ENCODE peak calls at places on chromosomes 5 and 9, in five cellular contexts. J is aorta, E is cardiac muscle cell, D is uterus, P is H1. L is an unnamed sample.

GRCh38 chr9:79862921-79863890 is 291.4 kb downstream of the TLE4 start:
- DNase-seq in J (no peak), E (no peak), D (no peak), P (no peak), L (no peak)

GRCh38 chr5:143775258-143775657 is 36.7 kb upstream of the HMHB1 start:
- DNase-seq in J (no peak), E (no peak), D (no peak), P (no peak), L (no peak)

GRCh38 chr5:100840364-100840763 is 62.7 kb downstream of the ST8SIA4 start:
- DNase-seq in J (no peak), E (peak; percentile 70), D (no peak), P (no peak), L (no peak)

GRCh38 chr5:32422697-32423096 is 21.8 kb downstream of the ZFR start:
- DNase-seq in J (no peak), E (no peak), D (no peak), P (no peak), L (no peak)

GRCh38 chr9:89795555-89796195 is 190.9 kb downstream of the GADD45G start:
- DNase-seq in J (no peak), E (no peak), D (no peak), P (no peak), L (no peak)

GRCh38 chr5:60148356-60148755 is 254.8 kb upstream of the PDE4D start:
- DNase-seq in J (no peak), E (peak; percentile 7), D (no peak), P (no peak), L (no peak)

GRCh38 chr5:134892926-134893325 is 12.0 kb upstream of the PCBD2 start:
- DNase-seq in J (no peak), E (no peak), D (no peak), P (no peak), L (no peak)

GRCh38 chr5:65394078-65394477 is 87.6 kb downstream of the ADAMTS6 start:
- DNase-seq in J (peak; percentile 77), E (peak; percentile 97), D (peak; percentile 39), P (no peak), L (peak; percentile 2)

GRCh38 chr5:180811012-180811622 is 8.5 kb upstream of the MGAT1 start:
- DNase-seq in J (no peak), E (no peak), D (no peak), P (no peak), L (no peak)

GRCh38 chr5:94467560-94468504 is 150.6 kb downstream of the KIAA0825 start:
- DNase-seq in J (no peak), E (no peak), D (no peak), P (no peak), L (no peak)

GRCh38 chr9:88808019-88808656 is 183.1 kb upstream of the S1PR3 start:
- DNase-seq in J (no peak), E (peak; percentile 55), D (no peak), P (no peak), L (no peak)

GRCh38 chr5:67058998-67059746 is 137.4 kb downstream of the CD180 start:
- DNase-seq in J (no peak), E (no peak), D (no peak), P (peak; percentile 55), L (no peak)

GRCh38 chr5:42566658-42567313 is 143.5 kb downstream of the GHR start:
- DNase-seq in J (no peak), E (peak; percentile 55), D (no peak), P (no peak), L (no peak)

GRCh38 chr5:16540421-16540820 is 74.8 kb upstream of the ZNF622 start:
- DNase-seq in J (no peak), E (peak; percentile 15), D (no peak), P (no peak), L (no peak)

GRCh38 chr5:115770466-115770865 is 46.0 kb downstream of the CDO1 start:
- DNase-seq in J (no peak), E (no peak), D (no peak), P (peak; percentile 71), L (no peak)

GRCh38 chr9:26856413-26857032 is 36.1 kb downstream of the CAAP1 start:
- DNase-seq in J (no peak), E (peak; percentile 68), D (no peak), P (no peak), L (peak; percentile 29)

GRCh38 chr9:120475341-120475740 is 104.6 kb downstream of the CDK5RAP2 start:
- DNase-seq in J (peak; percentile 72), E (peak; percentile 93), D (no peak), P (no peak), L (no peak)

GRCh38 chr9:120481248-120481647 is 98.7 kb downstream of the CDK5RAP2 start:
- DNase-seq in J (no peak), E (no peak), D (no peak), P (no peak), L (no peak)

GRCh38 chr9:120480707-120481106 is 99.3 kb downstream of the CDK5RAP2 start:
- DNase-seq in J (no peak), E (no peak), D (no peak), P (no peak), L (no peak)

GRCh38 chr9:120477534-120478001 is 102.4 kb downstream of the CDK5RAP2 start:
- DNase-seq in J (peak; percentile 64), E (peak; percentile 96), D (peak; percentile 54), P (peak; percentile 85), L (peak; percentile 43)

DNA sequence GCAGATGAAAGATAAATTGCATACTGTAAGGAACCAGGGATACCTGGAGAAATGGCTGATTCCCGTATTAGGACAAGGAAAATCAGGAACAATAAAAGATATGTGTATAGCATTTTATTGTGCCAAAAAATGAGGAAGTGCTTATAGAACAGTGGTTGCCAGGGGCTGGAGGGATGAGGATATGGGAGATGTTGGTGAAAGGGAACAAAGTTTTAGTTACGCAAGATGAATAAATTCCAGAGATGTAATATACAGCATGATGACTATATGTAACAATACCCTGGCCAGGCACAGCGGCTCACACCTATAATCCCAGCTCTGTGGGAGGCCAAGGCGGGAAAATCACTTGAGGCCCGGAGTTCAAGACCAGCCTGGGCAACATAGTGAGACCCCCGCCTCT is 101.8 kb downstream of the CDK5RAP2 start:
- DNase-seq in J (no peak), E (peak; percentile 85), D (no peak), P (no peak), L (no peak)
- H3K4me1 ChIP-seq in J (no peaks in the 10 kb centered on the region), E (no peaks in the 10 kb centered on the region), D (no peaks in the 10 kb centered on the region), P (no peaks in the 10 kb centered on the region), L (no peaks in the 10 kb centered on the region)

GRCh38 chr5:127010362-127010761 is 20.0 kb downstream of the MARCHF3 start:
- DNase-seq in J (no peak), E (no peak), D (no peak), P (no peak), L (no peak)

GRCh38 chr5:127012933-127013332 is 17.4 kb downstream of the MARCHF3 start:
- DNase-seq in J (no peak), E (peak; percentile 71), D (no peak), P (no peak), L (no peak)

GRCh38 chr5:127011961-127012644 is 18.3 kb downstream of the MARCHF3 start:
- DNase-seq in J (no peak), E (no peak), D (no peak), P (no peak), L (no peak)

GRCh38 chr5:127009784-127010183 is 20.6 kb downstream of the MARCHF3 start:
- DNase-seq in J (no peak), E (no peak), D (no peak), P (no peak), L (no peak)

DNA sequence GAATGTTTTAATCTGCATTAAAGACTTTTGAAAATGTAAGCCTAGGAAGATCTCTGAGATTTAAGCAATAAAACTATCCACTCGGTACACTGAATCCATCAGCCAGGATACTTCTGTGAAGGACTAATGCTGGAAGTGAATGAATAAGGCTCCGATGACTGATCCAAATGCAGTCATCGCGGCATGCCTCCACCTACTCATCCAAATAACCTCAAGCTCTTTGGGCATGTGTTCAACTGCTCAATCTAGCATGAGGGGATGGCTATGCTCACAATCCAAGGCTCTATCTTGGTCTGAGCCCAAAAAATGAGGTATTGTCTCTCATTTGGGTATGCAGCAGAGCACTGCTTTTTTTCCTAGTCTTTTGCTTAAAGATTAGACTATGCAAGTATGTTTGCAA is 19.2 kb downstream of the MARCHF3 start:
- DNase-seq in J (no peak), E (peak; percentile 73), D (no peak), P (no peak), L (no peak)
- H3K4me1 ChIP-seq in J (no peaks in the 10 kb centered on the region), E (peaks cover 6% of the 10 kb centered on the region), D (no peaks in the 10 kb centered on the region), P (no peaks in the 10 kb centered on the region), L (no peaks in the 10 kb centered on the region)

DNA sequence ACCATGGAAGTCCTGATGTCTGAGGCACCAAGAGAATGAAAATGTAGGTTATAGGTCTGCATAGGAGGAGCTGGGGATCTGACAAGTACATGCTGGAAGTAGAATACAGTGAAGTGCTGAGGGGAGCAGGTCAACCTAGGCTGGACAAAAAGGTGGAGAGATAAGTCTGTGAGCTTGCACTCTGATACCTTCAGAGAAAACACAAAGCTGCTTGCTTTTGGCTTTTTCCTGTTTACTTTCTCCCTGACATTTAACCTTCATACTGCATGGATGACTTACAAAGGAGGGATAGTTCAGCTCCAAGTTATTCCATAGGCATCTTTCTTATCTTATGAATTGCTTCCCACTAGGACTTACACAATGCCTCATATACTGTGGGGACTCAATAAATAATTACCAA is 256.7 kb upstream of the NREP start:
- DNase-seq in J (no peak), E (no peak), D (no peak), P (no peak), L (no peak)
- H3K4me1 ChIP-seq in J (no peaks in the 10 kb centered on the region), E (peaks cover 10% of the 10 kb centered on the region), D (no peaks in the 10 kb centered on the region), P (no peaks in the 10 kb centered on the region), L (peaks cover 8% of the 10 kb centered on the region)

DNA sequence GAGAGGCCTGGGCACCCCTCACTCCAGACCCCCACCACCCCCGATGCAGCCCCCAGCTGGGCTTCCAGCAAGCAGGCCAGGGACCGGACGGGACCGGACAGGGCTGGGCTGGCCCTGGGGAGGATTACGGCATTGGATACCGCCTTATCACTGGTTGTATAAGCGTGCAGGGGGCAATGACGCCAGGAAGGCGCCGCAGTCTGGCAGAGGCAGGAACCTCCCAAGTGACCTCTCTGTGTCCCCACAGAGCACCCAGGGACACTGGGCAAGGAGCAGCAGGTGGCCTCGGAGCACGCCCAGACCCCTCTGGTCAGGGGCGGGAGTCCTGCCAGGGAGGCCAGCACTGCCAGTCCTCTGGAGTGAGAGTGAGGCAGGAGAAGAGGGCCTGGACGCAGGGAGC is 723 bp upstream of the LCN15 start:
- DNase-seq in J (peak; percentile 32), E (no peak), D (no peak), P (no peak), L (no peak)
- H3K4me1 ChIP-seq in J (no peaks in the 10 kb centered on the region), E (peaks cover 4% of the 10 kb centered on the region), D (no peaks in the 10 kb centered on the region), P (peaks cover 3% of the 10 kb centered on the region), L (peaks cover 7% of the 10 kb centered on the region)

L was measured in Caco-2.